ENCODE peak calls at places on chromosome 15, in seven cellular contexts. G is CD8-positive, alpha-beta memory T cell; V is neuronal stem cell; D is breast epithelium; C is thoracic aorta; S is tibial nerve; N is uterus. U is an unnamed sample.

GRCh38 chr15:56353740-56354139 is 11.5 kb upstream of the TEX9 start:
- DNase-seq in G (no peak), V (no peak), D (no peak), C (no peak), S (no peak), N (no peak), U (peak; percentile 19)

GRCh38 chr15:39491115-39491916 is 89.6 kb upstream of the THBS1 start:
- DNase-seq in G (no peak), V (no peak), D (no peak), C (no peak), S (no peak), N (no peak), U (no peak)

GRCh38 chr15:44207643-44208042 is 12.6 kb upstream of the FRMD5 start:
- DNase-seq in G (no peak), V (no peak), D (no peak), C (no peak), S (no peak), N (no peak), U (peak; percentile 22)

GRCh38 chr15:90264649-90265048 is 823 bp upstream of the NGRN start:
- DNase-seq in G (peak; percentile 15), V (no peak), D (no peak), C (no peak), S (no peak), N (no peak), U (peak; percentile 16)

GRCh38 chr15:59814409-59814808 is 125.3 kb upstream of the BNIP2 start:
- DNase-seq in G (peak; percentile 15), V (no peak), D (no peak), C (no peak), S (no peak), N (no peak), U (no peak)

GRCh38 chr15:101172421-101173097 is 79.3 kb downstream of the CHSY1 start:
- DNase-seq in G (no peak), V (no peak), D (no peak), C (no peak), S (no peak), N (no peak), U (peak; percentile 35)

GRCh38 chr15:65578904-65579728 is 31.8 kb downstream of the INTS14 start:
- DNase-seq in G (no peak), V (no peak), D (no peak), C (no peak), S (no peak), N (no peak), U (no peak)

GRCh38 chr15:94196536-94196935 is 34.8 kb upstream of the MCTP2 start:
- DNase-seq in G (no peak), V (no peak), D (no peak), C (no peak), S (no peak), N (no peak), U (peak; percentile 0)

GRCh38 chr15:100889359-100890058 is 9.9 kb downstream of the ALDH1A3 start:
- DNase-seq in G (no peak), V (no peak), D (peak; percentile 80), C (no peak), S (peak; percentile 53), N (peak; percentile 70), U (peak; percentile 87)

GRCh38 chr15:89785771-89786135 is 9.6 kb downstream of the MESP2 start:
- DNase-seq in G (no peak), V (no peak), D (no peak), C (no peak), S (no peak), N (no peak), U (peak; percentile 38)

GRCh38 chr15:63232400-63232799 is 43.0 kb downstream of the RAB8B start:
- DNase-seq in G (no peak), V (no peak), D (no peak), C (no peak), S (no peak), N (no peak), U (no peak)

GRCh38 chr15:67825880-67826716 is 789 bp downstream of the SKOR1 start:
- DNase-seq in G (no peak), V (no peak), D (no peak), C (no peak), S (no peak), N (no peak), U (no peak)
- H3K27me3 ChIP-seq in G (peaks cover 51% of the 10 kb centered on the region), V (peaks cover 99% of the 10 kb centered on the region), D (peaks cover 100% of the 10 kb centered on the region), C (peaks cover 49% of the 10 kb centered on the region), S (peaks cover 9% of the 10 kb centered on the region), N (peaks cover 78% of the 10 kb centered on the region), U (peaks cover 80% of the 10 kb centered on the region)

GRCh38 chr15:88378259-88378658 is 88.9 kb downstream of the MRPL46 start:
- DNase-seq in G (no peak), V (no peak), D (no peak), C (no peak), S (no peak), N (no peak), U (peak; percentile 33)
- H3K27me3 ChIP-seq in G (peaks cover 4% of the 10 kb centered on the region), V (peaks cover 13% of the 10 kb centered on the region), D (no peaks in the 10 kb centered on the region), C (no peaks in the 10 kb centered on the region), S (no peaks in the 10 kb centered on the region), N (no peaks in the 10 kb centered on the region), U (peaks cover 4% of the 10 kb centered on the region)

GRCh38 chr15:45588199-45588910 is 1.2 kb downstream of the BLOC1S6 start:
- DNase-seq in G (no peak), V (no peak), D (no peak), C (no peak), S (no peak), N (no peak), U (peak; percentile 39)

GRCh38 chr15:45587861-45588170 is 637 bp downstream of the BLOC1S6 start:
- DNase-seq in G (no peak), V (no peak), D (no peak), C (no peak), S (no peak), N (no peak), U (no peak)

GRCh38 chr15:45586990-45587860 is at the start of gene BLOC1S6:
- DNase-seq in G (peak; percentile 86), V (peak; percentile 92), D (peak; percentile 75), C (peak; percentile 56), S (peak; percentile 82), N (peak; percentile 89), U (peak; percentile 96)

GRCh38 chr15:45585069-45585468 is 2.1 kb upstream of the BLOC1S6 start:
- DNase-seq in G (no peak), V (no peak), D (no peak), C (no peak), S (no peak), N (no peak), U (no peak)

GRCh38 chr15:45589296-45589695 is 2.1 kb downstream of the BLOC1S6 start:
- DNase-seq in G (no peak), V (no peak), D (no peak), C (no peak), S (no peak), N (no peak), U (peak; percentile 22)
- H3K27me3 ChIP-seq in G (no peaks in the 10 kb centered on the region), V (no peaks in the 10 kb centered on the region), D (no peaks in the 10 kb centered on the region), C (no peaks in the 10 kb centered on the region), S (no peaks in the 10 kb centered on the region), N (no peaks in the 10 kb centered on the region), U (no peaks in the 10 kb centered on the region)

GRCh38 chr15:77620960-77621647 is 11.6 kb downstream of the LINGO1 start:
- DNase-seq in G (no peak), V (no peak), D (no peak), C (no peak), S (no peak), N (no peak), U (no peak)
- H3K27me3 ChIP-seq in G (no peaks in the 10 kb centered on the region), V (no peaks in the 10 kb centered on the region), D (no peaks in the 10 kb centered on the region), C (no peaks in the 10 kb centered on the region), S (no peaks in the 10 kb centered on the region), N (no peaks in the 10 kb centered on the region), U (peaks cover 60% of the 10 kb centered on the region)

GRCh38 chr15:66846031-66846430 is 144.0 kb downstream of the SMAD6 start:
- DNase-seq in G (no peak), V (no peak), D (no peak), C (no peak), S (no peak), N (no peak), U (no peak)
- H3K27me3 ChIP-seq in G (peaks cover 5% of the 10 kb centered on the region), V (peaks cover 35% of the 10 kb centered on the region), D (no peaks in the 10 kb centered on the region), C (no peaks in the 10 kb centered on the region), S (no peaks in the 10 kb centered on the region), N (no peaks in the 10 kb centered on the region), U (no peaks in the 10 kb centered on the region)

GRCh38 chr15:96052154-96052553 is 278.3 kb upstream of the NR2F2 start:
- DNase-seq in G (no peak), V (no peak), D (no peak), C (no peak), S (no peak), N (no peak), U (no peak)
- H3K27me3 ChIP-seq in G (peaks cover 11% of the 10 kb centered on the region), V (no peaks in the 10 kb centered on the region), D (no peaks in the 10 kb centered on the region), C (no peaks in the 10 kb centered on the region), S (no peaks in the 10 kb centered on the region), N (no peaks in the 10 kb centered on the region), U (no peaks in the 10 kb centered on the region)

GRCh38 chr15:78418239-78418638 is 19.8 kb upstream of the IREB2 start:
- DNase-seq in G (no peak), V (no peak), D (no peak), C (no peak), S (no peak), N (no peak), U (no peak)
- H3K27me3 ChIP-seq in G (no peaks in the 10 kb centered on the region), V (no peaks in the 10 kb centered on the region), D (no peaks in the 10 kb centered on the region), C (no peaks in the 10 kb centered on the region), S (no peaks in the 10 kb centered on the region), N (no peaks in the 10 kb centered on the region), U (peaks cover 13% of the 10 kb centered on the region)